ENCODE peak calls at places on chromosome 19, in nine cellular contexts. S is WERI-Rb-1, H is Caco-2, B is nephron progenitor cell, X is heart left ventricle, A is Peyer's patch, F is tibial artery, K is transverse colon, V is A549. U is an unnamed sample.

GRCh38 chr19:46471116-46471733 is at the start of gene PNMA8A:
- DNase-seq in S (peak), H (no peak), B (peak), X (peak), A (no peak), F (peak), K (peak), V (peak), U (no peak)

GRCh38 chr19:49983645-49984229 is 22.8 kb upstream of the SIGLEC11 start:
- DNase-seq in S (peak), H (peak), B (peak), X (peak), A (peak), F (no peak), K (peak), V (peak), U (peak)

GRCh38 chr19:34253711-34254551 is 423 bp upstream of the GARRE1 start:
- DNase-seq in S (peak), H (no peak), B (peak), X (peak), A (peak), F (peak), K (peak), V (no peak), U (no peak)

GRCh38 chr19:46579286-46579944 is 21.7 kb upstream of the CALM3 start:
- DNase-seq in S (no peak), H (no peak), B (peak), X (no peak), A (no peak), F (no peak), K (no peak), V (peak), U (peak)

GRCh38 chr19:5805465-5806132 is 732 bp downstream of the NRTN start:
- DNase-seq in S (peak), H (peak), B (peak), X (peak), A (peak), F (no peak), K (peak), V (peak), U (peak)

GRCh38 chr19:6528544-6529121 is 2.2 kb upstream of the TNFSF9 start:
- DNase-seq in S (no peak), H (no peak), B (no peak), X (peak), A (peak), F (peak), K (peak), V (peak), U (no peak)

GRCh38 chr19:29687244-29687896 is 22.1 kb downstream of the PLEKHF1 start:
- DNase-seq in S (no peak), H (no peak), B (no peak), X (no peak), A (no peak), F (peak), K (no peak), V (peak), U (no peak)

GRCh38 chr19:15463865-15464371 is 426 bp downstream of the RASAL3 start:
- DNase-seq in S (no peak), H (no peak), B (no peak), X (peak), A (no peak), F (no peak), K (peak), V (no peak), U (peak)

GRCh38 chr19:56119585-56119978 is 1.5 kb downstream of the ZNF787 start:
- DNase-seq in S (peak), H (no peak), B (no peak), X (no peak), A (peak), F (no peak), K (peak), V (peak), U (no peak)

DNA sequence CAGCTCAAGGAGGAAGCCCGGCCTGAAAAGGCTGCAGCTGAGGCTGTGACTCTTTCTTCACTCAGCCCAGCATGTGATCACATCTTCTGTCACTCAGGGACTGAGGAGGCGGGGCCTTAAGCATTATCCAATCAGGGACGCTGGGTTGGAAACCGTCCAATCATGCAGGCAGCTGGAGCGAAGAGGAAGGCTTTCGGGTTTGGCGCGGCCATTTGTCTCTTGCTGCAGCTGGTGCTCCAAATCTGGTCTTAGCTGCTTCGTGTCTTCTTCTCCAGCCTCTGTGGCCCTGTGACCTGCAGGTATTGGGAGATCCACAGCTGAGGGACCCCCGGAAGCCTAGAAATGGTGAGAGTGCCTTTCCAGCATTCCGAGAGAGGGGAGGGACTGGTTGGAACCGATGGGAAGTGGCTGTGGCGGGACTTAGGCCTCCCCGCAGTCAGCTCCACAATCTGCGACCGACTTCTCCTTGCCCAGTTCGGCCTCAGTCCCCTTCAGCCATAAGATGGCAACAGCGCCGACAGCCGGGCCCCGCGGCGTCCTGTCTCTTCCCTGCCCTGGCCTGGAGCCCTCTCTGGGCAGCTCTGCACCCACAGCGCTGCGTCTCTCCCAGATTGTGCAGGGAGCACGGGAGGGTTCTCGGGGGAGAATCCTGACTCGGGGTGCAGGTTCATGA is at the start of gene ZNF90:
- DNase-seq in S (no peak), H (peak), B (peak), X (peak), A (peak), F (peak), K (peak), V (peak), U (peak)
- TF ChIP-seq CTCF in S (no peak), H (no peak), B (no peak), X (peak), A (no peak), F (no peak), K (no peak), V (no peak), U (no peak)

DNA sequence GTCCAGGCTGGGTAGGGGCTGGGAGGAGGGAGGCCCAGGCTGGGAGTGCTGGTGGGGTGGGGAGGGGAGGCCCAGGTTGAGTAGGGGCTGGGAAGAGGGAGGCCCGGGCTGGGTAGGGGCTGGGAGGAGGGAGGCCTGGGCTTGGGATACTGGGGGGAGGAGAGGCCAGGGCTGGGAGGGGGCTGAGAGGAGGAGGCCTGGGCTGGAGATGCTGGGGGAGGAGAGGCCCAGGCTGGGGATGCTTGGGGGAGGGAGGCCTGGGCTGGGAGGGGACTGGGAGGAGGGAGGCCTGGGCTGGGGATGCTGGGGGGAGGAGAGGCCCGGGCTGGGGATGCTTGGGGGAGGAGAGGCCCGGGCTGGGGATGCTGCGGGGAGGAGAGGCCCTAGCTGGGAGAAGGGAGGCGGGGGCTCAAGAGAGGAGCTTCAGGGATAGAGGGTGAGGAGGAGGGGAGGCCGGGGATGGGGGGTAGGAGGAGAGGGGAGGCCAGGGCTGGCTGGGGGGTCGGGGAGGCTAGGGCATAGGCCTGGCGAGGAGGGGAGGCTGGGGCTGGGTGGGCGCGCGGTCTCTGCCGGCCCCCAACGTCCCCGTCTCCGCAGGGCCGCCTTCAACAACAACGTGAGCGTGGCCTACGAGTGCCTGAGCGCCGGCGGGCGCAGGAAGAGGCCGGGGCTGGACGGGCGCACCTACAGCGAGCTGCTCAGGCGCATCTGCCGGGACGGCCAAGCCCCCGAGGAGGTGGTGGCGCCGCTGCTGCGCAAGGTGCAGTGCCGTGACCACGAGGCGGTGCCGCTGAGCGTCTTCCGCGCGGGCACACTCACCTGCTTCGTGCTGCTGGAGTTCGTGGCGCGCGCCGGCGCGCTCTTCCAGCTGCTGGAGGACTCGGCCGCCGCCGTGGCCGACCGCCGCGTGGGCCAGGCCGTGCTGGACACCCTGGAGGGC is 11.3 kb downstream of the TPGS1 start:
- DNase-seq in S (no peak), H (peak), B (peak), X (no peak), A (peak), F (no peak), K (peak), V (no peak), U (peak)
- TF ChIP-seq CTCF in S (no peak), H (no peak), B (no peak), X (no peak), A (no peak), F (no peak), K (peak), V (no peak), U (peak)

GRCh38 chr19:17054746-17055145 is 20.5 kb downstream of the HAUS8 start:
- DNase-seq in S (no peak), H (no peak), B (no peak), X (no peak), A (no peak), F (no peak), K (no peak), V (no peak), U (no peak)

GRCh38 chr19:17049711-17050280 is 23.2 kb upstream of the CPAMD8 start:
- DNase-seq in S (no peak), H (no peak), B (no peak), X (no peak), A (no peak), F (no peak), K (peak), V (peak), U (no peak)

GRCh38 chr19:17055636-17056035 is 19.6 kb downstream of the HAUS8 start:
- DNase-seq in S (no peak), H (no peak), B (no peak), X (no peak), A (no peak), F (no peak), K (no peak), V (no peak), U (no peak)

GRCh38 chr19:17048885-17049453 is 22.4 kb upstream of the CPAMD8 start:
- DNase-seq in S (no peak), H (no peak), B (no peak), X (no peak), A (no peak), F (no peak), K (no peak), V (no peak), U (no peak)

GRCh38 chr19:17052439-17052838 is 22.8 kb downstream of the HAUS8 start:
- DNase-seq in S (peak), H (no peak), B (peak), X (no peak), A (no peak), F (no peak), K (peak), V (peak), U (no peak)
- TF ChIP-seq CTCF in S (peak), H (peak), B (peak), X (peak), A (no peak), F (peak), K (peak), V (peak), U (peak)

DNA sequence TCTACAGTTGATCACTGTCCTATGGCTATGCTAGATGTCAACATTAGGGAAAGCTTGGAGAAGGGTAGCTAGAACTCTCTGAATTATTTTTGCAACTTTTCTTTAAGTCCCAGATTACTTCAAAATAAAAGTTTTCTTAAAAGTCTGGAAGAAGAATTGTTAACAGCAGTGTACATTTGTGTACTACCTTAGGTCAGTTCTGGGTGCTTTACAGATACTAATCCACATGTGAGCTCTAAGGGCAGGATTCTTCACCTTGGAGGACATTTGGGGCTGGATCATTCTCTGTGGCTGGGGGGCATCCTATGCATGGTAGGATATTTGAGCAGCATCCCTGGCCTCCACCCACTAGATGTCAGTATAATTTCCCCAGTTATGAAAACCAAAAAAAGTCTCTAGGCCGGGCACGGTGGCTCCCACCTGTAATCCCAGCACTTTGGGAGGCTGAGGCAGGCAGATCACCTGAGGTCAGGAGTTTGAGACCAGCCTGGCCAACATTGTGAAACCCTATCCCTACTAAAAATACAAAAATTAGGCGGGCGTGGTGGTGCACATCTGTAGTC is 2.8 kb downstream of the BRME1 start:
- DNase-seq in S (peak), H (no peak), B (no peak), X (no peak), A (no peak), F (no peak), K (no peak), V (peak), U (no peak)
- TF ChIP-seq CTCF in S (peak), H (peak), B (no peak), X (peak), A (peak), F (no peak), K (no peak), V (peak), U (peak)